ENCODE peak calls at places on chromosomes 5 and 9, in four cellular contexts. M, V, O and G are unnamed samples.
A peak's percentile ranks its signal among the peaks of the same experiment; 100 is the strongest.

GRCh38 chr5:88659529-88660325 is 223.3 kb downstream of the MEF2C start:
- DNase-seq in M (no peak), V (no peak), O (no peak), G (no peak)

GRCh38 chr9:83622814-83623633 is at the start of gene IDNK:
- DNase-seq in M (peak; percentile 53), V (peak; percentile 47), O (peak; percentile 59), G (peak; percentile 63)

GRCh38 chr9:221989-222776 is 7.5 kb downstream of the DOCK8 start:
- DNase-seq in M (no peak), V (no peak), O (no peak), G (no peak)

GRCh38 chr9:22208846-22209585 is 199.9 kb upstream of the CDKN2B start:
- DNase-seq in M (no peak), V (no peak), O (no peak), G (no peak)

GRCh38 chr5:108382784-108383358 is 973 bp upstream of the FBXL17 start:
- DNase-seq in M (no peak), V (no peak), O (peak; percentile 21), G (peak; percentile 8)

GRCh38 chr9:36163049-36163839 is 5.9 kb upstream of the CCIN start:
- DNase-seq in M (no peak), V (no peak), O (peak; percentile 91), G (no peak)

GRCh38 chr5:122089614-122090013 is 11.6 kb upstream of the LOX start:
- DNase-seq in M (no peak), V (no peak), O (peak; percentile 87), G (peak; percentile 72)

GRCh38 chr9:131739988-131740648 is at the start of gene RAPGEF1:
- DNase-seq in M (peak; percentile 90), V (peak; percentile 75), O (peak; percentile 59), G (peak; percentile 75)

GRCh38 chr5:158049459-158049858 is 190.5 kb upstream of the CLINT1 start:
- DNase-seq in M (no peak), V (no peak), O (no peak), G (no peak)

GRCh38 chr5:72817076-72817476 is 615 bp downstream of the TNPO1 start:
- DNase-seq in M (peak; percentile 26), V (peak; percentile 5), O (peak; percentile 68), G (peak; percentile 44)

GRCh38 chr5:143653766-143654282 is 158.1 kb upstream of the HMHB1 start:
- DNase-seq in M (no peak), V (no peak), O (no peak), G (no peak)

GRCh38 chr5:136730426-136730825 is 365.1 kb upstream of the TRPC7 start:
- DNase-seq in M (no peak), V (no peak), O (no peak), G (no peak)

GRCh38 chr5:150000990-150001659 is 586 bp downstream of the HMGXB3 start:
- DNase-seq in M (peak; percentile 11), V (peak; percentile 27), O (peak; percentile 55), G (peak; percentile 73)

GRCh38 chr9:135890190-135890861 is 17.0 kb downstream of the CAMSAP1 start:
- DNase-seq in M (no peak), V (no peak), O (no peak), G (no peak)

GRCh38 chr5:150497989-150498317 is 10.0 kb upstream of the NDST1 start:
- DNase-seq in M (no peak), V (no peak), O (no peak), G (no peak)

GRCh38 chr5:154757647-154758406 is 2.6 kb downstream of the LARP1 start:
- DNase-seq in M (no peak), V (peak; percentile 23), O (peak; percentile 38), G (no peak)

GRCh38 chr5:172705576-172706084 is 64.6 kb downstream of the NEURL1B start:
- DNase-seq in M (no peak), V (no peak), O (no peak), G (no peak)

GRCh38 chr5:2669259-2669658 is 82.2 kb downstream of the IRX2 start:
- DNase-seq in M (no peak), V (no peak), O (no peak), G (no peak)

GRCh38 chr5:164302533-164303235 is 797.3 kb downstream of the MAT2B start:
- DNase-seq in M (no peak), V (no peak), O (peak; percentile 8), G (no peak)

GRCh38 chr9:36204906-36205547 is 14.3 kb downstream of the CLTA start:
- DNase-seq in M (no peak), V (no peak), O (peak; percentile 18), G (peak; percentile 31)

GRCh38 chr5:56961746-56962145 is 9.8 kb upstream of the MIER3 start:
- DNase-seq in M (no peak), V (no peak), O (no peak), G (no peak)